ENCODE peak calls at places on chromosome 10, in nine cellular contexts. One of them, this sample, is unnamed.
A peak's percentile ranks its signal among the peaks of the same experiment; 100 is the strongest.

GRCh38 chr10:101140084-101140949 is 9.2 kb downstream of the TLX1 start:
- DNase-seq in esophagus muscularis mucosa: no peak
- DNase-seq in prostate gland: no peak
- DNase-seq in GM12865: no peak
- DNase-seq in endothelial cell of umbilical vein: no peak
- DNase-seq in Calu3: no peak
- DNase-seq in CD8-positive, alpha-beta T cell: no peak
- DNase-seq in bronchial epithelial cell: no peak
- DNase-seq in B cell: no peak
- DNase-seq in this sample: no peak

GRCh38 chr10:73591578-73591902 is 398 bp upstream of the USP54 start:
- DNase-seq in prostate gland: no peak
- DNase-seq in CD8-positive, alpha-beta T cell: no peak
- DNase-seq in esophagus muscularis mucosa: no peak
- DNase-seq in Calu3: peak; percentile 11
- DNase-seq in endothelial cell of umbilical vein: no peak
- DNase-seq in B cell: no peak
- DNase-seq in GM12865: no peak
- DNase-seq in bronchial epithelial cell: no peak
- DNase-seq in this sample: no peak

GRCh38 chr10:14039968-14040668 is 290.6 kb downstream of the FRMD4A start:
- DNase-seq in esophagus muscularis mucosa: no peak
- DNase-seq in GM12865: no peak
- DNase-seq in endothelial cell of umbilical vein: no peak
- DNase-seq in Calu3: no peak
- DNase-seq in prostate gland: no peak
- DNase-seq in bronchial epithelial cell: no peak
- DNase-seq in B cell: no peak
- DNase-seq in CD8-positive, alpha-beta T cell: no peak
- DNase-seq in this sample: no peak

GRCh38 chr10:77892021-77892739 is 34.4 kb downstream of the DLG5 start:
- DNase-seq in B cell: no peak
- DNase-seq in esophagus muscularis mucosa: no peak
- DNase-seq in CD8-positive, alpha-beta T cell: no peak
- DNase-seq in GM12865: no peak
- DNase-seq in Calu3: no peak
- DNase-seq in prostate gland: no peak
- DNase-seq in endothelial cell of umbilical vein: no peak
- DNase-seq in bronchial epithelial cell: no peak
- DNase-seq in this sample: no peak

GRCh38 chr10:87656431-87657072 is 3.1 kb upstream of the PAPSS2 start:
- DNase-seq in Calu3: no peak
- DNase-seq in GM12865: peak; percentile 64
- DNase-seq in CD8-positive, alpha-beta T cell: no peak
- DNase-seq in prostate gland: no peak
- DNase-seq in esophagus muscularis mucosa: no peak
- DNase-seq in B cell: peak; percentile 48
- DNase-seq in endothelial cell of umbilical vein: peak; percentile 78
- DNase-seq in bronchial epithelial cell: peak; percentile 47
- DNase-seq in this sample: peak; percentile 45

GRCh38 chr10:111824128-111824527 is 359.4 kb downstream of the GPAM start:
- DNase-seq in prostate gland: no peak
- DNase-seq in endothelial cell of umbilical vein: no peak
- DNase-seq in CD8-positive, alpha-beta T cell: no peak
- DNase-seq in esophagus muscularis mucosa: peak; percentile 78
- DNase-seq in Calu3: no peak
- DNase-seq in GM12865: no peak
- DNase-seq in B cell: no peak
- DNase-seq in bronchial epithelial cell: no peak
- DNase-seq in this sample: no peak

GRCh38 chr10:110666673-110667072 is 22.5 kb downstream of the RBM20 start:
- DNase-seq in CD8-positive, alpha-beta T cell: no peak
- DNase-seq in GM12865: no peak
- DNase-seq in Calu3: no peak
- DNase-seq in endothelial cell of umbilical vein: no peak
- DNase-seq in prostate gland: no peak
- DNase-seq in bronchial epithelial cell: no peak
- DNase-seq in esophagus muscularis mucosa: no peak
- DNase-seq in B cell: no peak
- DNase-seq in this sample: no peak

GRCh38 chr10:121792198-121792597 is 135.6 kb downstream of the ATE1 start:
- DNase-seq in Calu3: no peak
- DNase-seq in prostate gland: no peak
- DNase-seq in B cell: no peak
- DNase-seq in bronchial epithelial cell: peak; percentile 27
- DNase-seq in esophagus muscularis mucosa: no peak
- DNase-seq in endothelial cell of umbilical vein: peak; percentile 87
- DNase-seq in CD8-positive, alpha-beta T cell: no peak
- DNase-seq in GM12865: no peak
- DNase-seq in this sample: peak; percentile 38

GRCh38 chr10:103896225-103896624 is 21.8 kb downstream of the STN1 start:
- DNase-seq in esophagus muscularis mucosa: no peak
- DNase-seq in Calu3: peak; percentile 24
- DNase-seq in prostate gland: no peak
- DNase-seq in CD8-positive, alpha-beta T cell: no peak
- DNase-seq in B cell: no peak
- DNase-seq in endothelial cell of umbilical vein: peak; percentile 66
- DNase-seq in GM12865: no peak
- DNase-seq in bronchial epithelial cell: no peak
- DNase-seq in this sample: no peak

GRCh38 chr10:5692476-5693358 is 8.1 kb downstream of the TASOR2 start:
- DNase-seq in prostate gland: peak; percentile 22
- DNase-seq in GM12865: peak; percentile 83
- DNase-seq in bronchial epithelial cell: no peak
- DNase-seq in esophagus muscularis mucosa: no peak
- DNase-seq in CD8-positive, alpha-beta T cell: peak; percentile 30
- DNase-seq in endothelial cell of umbilical vein: no peak
- DNase-seq in B cell: peak; percentile 74
- DNase-seq in Calu3: peak; percentile 49
- DNase-seq in this sample: peak; percentile 59

GRCh38 chr10:122190553-122190952 is 80.5 kb upstream of the BTBD16 start:
- DNase-seq in CD8-positive, alpha-beta T cell: no peak
- DNase-seq in esophagus muscularis mucosa: no peak
- DNase-seq in prostate gland: no peak
- DNase-seq in bronchial epithelial cell: no peak
- DNase-seq in endothelial cell of umbilical vein: no peak
- DNase-seq in Calu3: no peak
- DNase-seq in GM12865: no peak
- DNase-seq in B cell: no peak
- DNase-seq in this sample: no peak

GRCh38 chr10:37473906-37474305 is 348.5 kb downstream of the ANKRD30A start:
- DNase-seq in endothelial cell of umbilical vein: no peak
- DNase-seq in GM12865: no peak
- DNase-seq in esophagus muscularis mucosa: no peak
- DNase-seq in prostate gland: no peak
- DNase-seq in B cell: no peak
- DNase-seq in CD8-positive, alpha-beta T cell: no peak
- DNase-seq in bronchial epithelial cell: no peak
- DNase-seq in Calu3: no peak
- DNase-seq in this sample: no peak

GRCh38 chr10:57249615-57250281 is 888.7 kb upstream of the ZWINT start:
- DNase-seq in CD8-positive, alpha-beta T cell: no peak
- DNase-seq in GM12865: no peak
- DNase-seq in Calu3: no peak
- DNase-seq in esophagus muscularis mucosa: no peak
- DNase-seq in prostate gland: no peak
- DNase-seq in bronchial epithelial cell: no peak
- DNase-seq in endothelial cell of umbilical vein: no peak
- DNase-seq in B cell: no peak
- DNase-seq in this sample: no peak

GRCh38 chr10:28897617-28898464 is 220.5 kb downstream of the BAMBI start:
- DNase-seq in B cell: no peak
- DNase-seq in endothelial cell of umbilical vein: no peak
- DNase-seq in esophagus muscularis mucosa: peak; percentile 79
- DNase-seq in prostate gland: no peak
- DNase-seq in CD8-positive, alpha-beta T cell: no peak
- DNase-seq in bronchial epithelial cell: no peak
- DNase-seq in GM12865: no peak
- DNase-seq in Calu3: no peak
- DNase-seq in this sample: no peak

GRCh38 chr10:45442670-45443069 is 68.7 kb downstream of the ALOX5 start:
- DNase-seq in bronchial epithelial cell: no peak
- DNase-seq in endothelial cell of umbilical vein: no peak
- DNase-seq in esophagus muscularis mucosa: no peak
- DNase-seq in B cell: no peak
- DNase-seq in GM12865: no peak
- DNase-seq in CD8-positive, alpha-beta T cell: no peak
- DNase-seq in Calu3: no peak
- DNase-seq in prostate gland: no peak
- DNase-seq in this sample: no peak
- TF ChIP-seq CTCF in bronchial epithelial cell: no peak
- TF ChIP-seq CTCF in endothelial cell of umbilical vein: peak; percentile 4
- TF ChIP-seq CTCF in esophagus muscularis mucosa: no peak
- TF ChIP-seq CTCF in B cell: no peak
- TF ChIP-seq CTCF in GM12865: no peak
- TF ChIP-seq CTCF in CD8-positive, alpha-beta T cell: no peak
- TF ChIP-seq CTCF in Calu3: no peak
- TF ChIP-seq CTCF in prostate gland: no peak
- TF ChIP-seq CTCF in this sample: no peak

GRCh38 chr10:86212391-86212700 is 154.2 kb downstream of the GRID1 start:
- DNase-seq in Calu3: no peak
- DNase-seq in endothelial cell of umbilical vein: no peak
- DNase-seq in CD8-positive, alpha-beta T cell: no peak
- DNase-seq in GM12865: no peak
- DNase-seq in esophagus muscularis mucosa: no peak
- DNase-seq in B cell: no peak
- DNase-seq in bronchial epithelial cell: no peak
- DNase-seq in prostate gland: no peak
- DNase-seq in this sample: no peak

GRCh38 chr10:86210416-86210815 is 156.2 kb downstream of the GRID1 start:
- DNase-seq in CD8-positive, alpha-beta T cell: no peak
- DNase-seq in esophagus muscularis mucosa: no peak
- DNase-seq in GM12865: no peak
- DNase-seq in Calu3: no peak
- DNase-seq in prostate gland: no peak
- DNase-seq in endothelial cell of umbilical vein: no peak
- DNase-seq in bronchial epithelial cell: no peak
- DNase-seq in B cell: no peak
- DNase-seq in this sample: no peak

GRCh38 chr10:86209726-86210125 is 156.9 kb downstream of the GRID1 start:
- DNase-seq in CD8-positive, alpha-beta T cell: no peak
- DNase-seq in endothelial cell of umbilical vein: no peak
- DNase-seq in GM12865: no peak
- DNase-seq in esophagus muscularis mucosa: no peak
- DNase-seq in B cell: no peak
- DNase-seq in prostate gland: no peak
- DNase-seq in bronchial epithelial cell: no peak
- DNase-seq in Calu3: no peak
- DNase-seq in this sample: no peak

GRCh38 chr10:86213148-86213547 is 153.4 kb downstream of the GRID1 start:
- DNase-seq in CD8-positive, alpha-beta T cell: no peak
- DNase-seq in bronchial epithelial cell: no peak
- DNase-seq in prostate gland: no peak
- DNase-seq in B cell: no peak
- DNase-seq in endothelial cell of umbilical vein: no peak
- DNase-seq in GM12865: no peak
- DNase-seq in Calu3: no peak
- DNase-seq in esophagus muscularis mucosa: no peak
- DNase-seq in this sample: no peak

GRCh38 chr10:86211691-86212390 is 154.8 kb downstream of the GRID1 start:
- DNase-seq in Calu3: no peak
- DNase-seq in CD8-positive, alpha-beta T cell: no peak
- DNase-seq in GM12865: no peak
- DNase-seq in bronchial epithelial cell: no peak
- DNase-seq in prostate gland: no peak
- DNase-seq in B cell: no peak
- DNase-seq in endothelial cell of umbilical vein: no peak
- DNase-seq in esophagus muscularis mucosa: no peak
- DNase-seq in this sample: no peak
- TF ChIP-seq CTCF in Calu3: no peak
- TF ChIP-seq CTCF in CD8-positive, alpha-beta T cell: no peak
- TF ChIP-seq CTCF in GM12865: no peak
- TF ChIP-seq CTCF in bronchial epithelial cell: no peak
- TF ChIP-seq CTCF in prostate gland: no peak
- TF ChIP-seq CTCF in B cell: no peak
- TF ChIP-seq CTCF in endothelial cell of umbilical vein: no peak
- TF ChIP-seq CTCF in esophagus muscularis mucosa: no peak
- TF ChIP-seq CTCF in this sample: no peak

GRCh38 chr10:21517134-21517982 is 8.1 kb downstream of the SKIDA1 start:
- DNase-seq in prostate gland: peak; percentile 62
- DNase-seq in esophagus muscularis mucosa: no peak
- DNase-seq in endothelial cell of umbilical vein: peak; percentile 53
- DNase-seq in B cell: peak; percentile 65
- DNase-seq in Calu3: peak; percentile 34
- DNase-seq in GM12865: peak; percentile 53
- DNase-seq in CD8-positive, alpha-beta T cell: no peak
- DNase-seq in bronchial epithelial cell: peak; percentile 40
- DNase-seq in this sample: peak; percentile 44
- TF ChIP-seq CTCF in prostate gland: peak; percentile 8
- TF ChIP-seq CTCF in esophagus muscularis mucosa: no peak
- TF ChIP-seq CTCF in endothelial cell of umbilical vein: no peak
- TF ChIP-seq CTCF in B cell: no peak
- TF ChIP-seq CTCF in Calu3: no peak
- TF ChIP-seq CTCF in GM12865: no peak
- TF ChIP-seq CTCF in CD8-positive, alpha-beta T cell: no peak
- TF ChIP-seq CTCF in bronchial epithelial cell: no peak
- TF ChIP-seq CTCF in this sample: no peak

DNA sequence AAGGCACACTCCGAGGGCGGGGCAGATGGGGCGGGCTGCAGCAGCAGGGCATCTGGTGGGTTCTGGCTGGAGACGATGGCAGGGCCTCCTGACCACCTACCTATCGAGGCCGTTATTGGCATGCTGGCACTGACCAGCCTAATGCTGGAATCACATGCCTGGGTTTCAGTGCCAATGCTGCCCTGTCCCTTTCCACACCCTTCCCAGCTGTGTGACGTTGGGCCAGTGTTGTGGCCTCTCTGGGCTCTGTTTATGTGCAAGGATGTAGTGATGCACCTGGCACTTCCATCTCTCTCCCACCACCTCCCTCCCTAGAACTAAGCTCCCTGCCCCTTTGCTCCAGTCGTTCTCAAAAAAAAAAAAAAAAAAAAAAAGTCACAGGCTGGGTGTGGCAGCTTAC is 132.9 kb downstream of the ZMIZ1 start:
- DNase-seq in bronchial epithelial cell: no peak
- DNase-seq in CD8-positive, alpha-beta T cell: no peak
- DNase-seq in Calu3: no peak
- DNase-seq in endothelial cell of umbilical vein: no peak
- DNase-seq in prostate gland: no peak
- DNase-seq in GM12865: no peak
- DNase-seq in B cell: no peak
- DNase-seq in esophagus muscularis mucosa: no peak
- DNase-seq in this sample: no peak
- TF ChIP-seq CTCF in bronchial epithelial cell: no peak
- TF ChIP-seq CTCF in CD8-positive, alpha-beta T cell: no peak
- TF ChIP-seq CTCF in Calu3: no peak
- TF ChIP-seq CTCF in endothelial cell of umbilical vein: no peak
- TF ChIP-seq CTCF in prostate gland: no peak
- TF ChIP-seq CTCF in GM12865: no peak
- TF ChIP-seq CTCF in B cell: no peak
- TF ChIP-seq CTCF in esophagus muscularis mucosa: no peak
- TF ChIP-seq CTCF in this sample: no peak

GRCh38 chr10:70567603-70568002 is 34.9 kb downstream of the PRF1 start:
- DNase-seq in endothelial cell of umbilical vein: no peak
- DNase-seq in prostate gland: no peak
- DNase-seq in B cell: no peak
- DNase-seq in bronchial epithelial cell: no peak
- DNase-seq in GM12865: no peak
- DNase-seq in CD8-positive, alpha-beta T cell: no peak
- DNase-seq in esophagus muscularis mucosa: no peak
- DNase-seq in Calu3: no peak
- DNase-seq in this sample: no peak
- TF ChIP-seq CTCF in endothelial cell of umbilical vein: no peak
- TF ChIP-seq CTCF in prostate gland: no peak
- TF ChIP-seq CTCF in B cell: no peak
- TF ChIP-seq CTCF in bronchial epithelial cell: no peak
- TF ChIP-seq CTCF in GM12865: no peak
- TF ChIP-seq CTCF in CD8-positive, alpha-beta T cell: no peak
- TF ChIP-seq CTCF in esophagus muscularis mucosa: no peak
- TF ChIP-seq CTCF in Calu3: no peak
- TF ChIP-seq CTCF in this sample: no peak

GRCh38 chr10:95289003-95289920 is 1.5 kb downstream of the PDLIM1 start:
- DNase-seq in bronchial epithelial cell: no peak
- DNase-seq in prostate gland: no peak
- DNase-seq in CD8-positive, alpha-beta T cell: no peak
- DNase-seq in esophagus muscularis mucosa: no peak
- DNase-seq in endothelial cell of umbilical vein: no peak
- DNase-seq in GM12865: peak; percentile 58
- DNase-seq in Calu3: no peak
- DNase-seq in B cell: no peak
- DNase-seq in this sample: peak; percentile 69
- TF ChIP-seq CTCF in bronchial epithelial cell: peak; percentile 23
- TF ChIP-seq CTCF in prostate gland: peak; percentile 30
- TF ChIP-seq CTCF in CD8-positive, alpha-beta T cell: no peak
- TF ChIP-seq CTCF in esophagus muscularis mucosa: no peak
- TF ChIP-seq CTCF in endothelial cell of umbilical vein: peak; percentile 6
- TF ChIP-seq CTCF in GM12865: peak; percentile 42
- TF ChIP-seq CTCF in Calu3: no peak
- TF ChIP-seq CTCF in B cell: no peak
- TF ChIP-seq CTCF in this sample: peak; percentile 40

This sample was measured in epithelial cell of esophagus.